ENCODE peak calls at places on chromosomes 1 and 21, in nine cellular contexts. One of them, this sample, is unnamed.
A peak's percentile ranks its signal among the peaks of the same experiment; 100 is the strongest.

GRCh38 chr1:186960866-186961265 is 132.1 kb downstream of the PLA2G4A start:
- DNase-seq in upper lobe of right lung: no peak
- DNase-seq in A673: no peak
- DNase-seq in adrenal gland: no peak
- DNase-seq in psoas muscle: no peak
- DNase-seq in breast epithelium: no peak
- DNase-seq in PC-9: no peak
- DNase-seq in thyroid gland: no peak
- DNase-seq in CD8-positive, alpha-beta memory T cell: no peak
- DNase-seq in this sample: no peak

GRCh38 chr1:99756598-99756997 is 9.8 kb downstream of the FRRS1 start:
- DNase-seq in upper lobe of right lung: no peak
- DNase-seq in A673: no peak
- DNase-seq in adrenal gland: no peak
- DNase-seq in psoas muscle: no peak
- DNase-seq in breast epithelium: no peak
- DNase-seq in PC-9: no peak
- DNase-seq in thyroid gland: no peak
- DNase-seq in CD8-positive, alpha-beta memory T cell: no peak
- DNase-seq in this sample: no peak

GRCh38 chr1:63883494-63884235 is 109.8 kb downstream of the ROR1 start:
- DNase-seq in upper lobe of right lung: no peak
- DNase-seq in A673: no peak
- DNase-seq in adrenal gland: no peak
- DNase-seq in psoas muscle: no peak
- DNase-seq in breast epithelium: no peak
- DNase-seq in PC-9: peak; percentile 43
- DNase-seq in thyroid gland: no peak
- DNase-seq in CD8-positive, alpha-beta memory T cell: no peak
- DNase-seq in this sample: no peak

GRCh38 chr1:90721210-90722194 is 4.4 kb upstream of the BARHL2 start:
- DNase-seq in upper lobe of right lung: peak; percentile 75
- DNase-seq in A673: peak; percentile 96
- DNase-seq in adrenal gland: peak; percentile 62
- DNase-seq in psoas muscle: no peak
- DNase-seq in breast epithelium: no peak
- DNase-seq in PC-9: peak; percentile 71
- DNase-seq in thyroid gland: peak; percentile 36
- DNase-seq in CD8-positive, alpha-beta memory T cell: peak; percentile 35
- DNase-seq in this sample: no peak

GRCh38 chr1:231040800-231041704 is 998 bp upstream of the FAM89A start:
- DNase-seq in upper lobe of right lung: peak; percentile 69
- DNase-seq in A673: peak; percentile 28
- DNase-seq in adrenal gland: no peak
- DNase-seq in psoas muscle: peak; percentile 54
- DNase-seq in breast epithelium: peak; percentile 52
- DNase-seq in PC-9: no peak
- DNase-seq in thyroid gland: peak; percentile 42
- DNase-seq in CD8-positive, alpha-beta memory T cell: no peak
- DNase-seq in this sample: no peak

GRCh38 chr1:27527857-27528700 is 38.1 kb upstream of the WASF2 start:
- DNase-seq in upper lobe of right lung: peak; percentile 86
- DNase-seq in A673: no peak
- DNase-seq in adrenal gland: peak; percentile 60
- DNase-seq in psoas muscle: no peak
- DNase-seq in breast epithelium: no peak
- DNase-seq in PC-9: peak; percentile 48
- DNase-seq in thyroid gland: peak; percentile 94
- DNase-seq in CD8-positive, alpha-beta memory T cell: no peak
- DNase-seq in this sample: no peak

GRCh38 chr21:43818685-43819084 is 29.3 kb downstream of the RRP1 start:
- DNase-seq in upper lobe of right lung: no peak
- DNase-seq in A673: no peak
- DNase-seq in adrenal gland: no peak
- DNase-seq in psoas muscle: no peak
- DNase-seq in breast epithelium: no peak
- DNase-seq in PC-9: no peak
- DNase-seq in thyroid gland: no peak
- DNase-seq in CD8-positive, alpha-beta memory T cell: no peak
- DNase-seq in this sample: no peak

GRCh38 chr1:157006676-157007075 is 38.9 kb downstream of the ARHGEF11 start:
- DNase-seq in upper lobe of right lung: no peak
- DNase-seq in A673: no peak
- DNase-seq in adrenal gland: no peak
- DNase-seq in psoas muscle: no peak
- DNase-seq in breast epithelium: no peak
- DNase-seq in PC-9: no peak
- DNase-seq in thyroid gland: peak; percentile 41
- DNase-seq in CD8-positive, alpha-beta memory T cell: no peak
- DNase-seq in this sample: no peak

GRCh38 chr21:33025106-33025470 is 647 bp upstream of the OLIG2 start:
- DNase-seq in upper lobe of right lung: no peak
- DNase-seq in A673: no peak
- DNase-seq in adrenal gland: no peak
- DNase-seq in psoas muscle: no peak
- DNase-seq in breast epithelium: no peak
- DNase-seq in PC-9: no peak
- DNase-seq in thyroid gland: no peak
- DNase-seq in CD8-positive, alpha-beta memory T cell: no peak
- DNase-seq in this sample: no peak

GRCh38 chr21:33026299-33026858 is 644 bp downstream of the OLIG2 start:
- DNase-seq in upper lobe of right lung: no peak
- DNase-seq in A673: no peak
- DNase-seq in adrenal gland: no peak
- DNase-seq in psoas muscle: no peak
- DNase-seq in breast epithelium: no peak
- DNase-seq in PC-9: no peak
- DNase-seq in thyroid gland: no peak
- DNase-seq in CD8-positive, alpha-beta memory T cell: no peak
- DNase-seq in this sample: no peak

GRCh38 chr21:33026878-33027400 is 1.2 kb downstream of the OLIG2 start:
- DNase-seq in upper lobe of right lung: no peak
- DNase-seq in A673: no peak
- DNase-seq in adrenal gland: no peak
- DNase-seq in psoas muscle: no peak
- DNase-seq in breast epithelium: no peak
- DNase-seq in PC-9: no peak
- DNase-seq in thyroid gland: no peak
- DNase-seq in CD8-positive, alpha-beta memory T cell: no peak
- DNase-seq in this sample: no peak

GRCh38 chr21:33024278-33025103 is 1.2 kb upstream of the OLIG2 start:
- DNase-seq in upper lobe of right lung: no peak
- DNase-seq in A673: no peak
- DNase-seq in adrenal gland: no peak
- DNase-seq in psoas muscle: no peak
- DNase-seq in breast epithelium: no peak
- DNase-seq in PC-9: no peak
- DNase-seq in thyroid gland: no peak
- DNase-seq in CD8-positive, alpha-beta memory T cell: no peak
- DNase-seq in this sample: no peak

GRCh38 chr21:33025471-33026298 is at the start of gene OLIG2:
- DNase-seq in upper lobe of right lung: no peak
- DNase-seq in A673: peak; percentile 51
- DNase-seq in adrenal gland: no peak
- DNase-seq in psoas muscle: no peak
- DNase-seq in breast epithelium: no peak
- DNase-seq in PC-9: no peak
- DNase-seq in thyroid gland: no peak
- DNase-seq in CD8-positive, alpha-beta memory T cell: no peak
- DNase-seq in this sample: no peak
- H3K4me3 ChIP-seq in upper lobe of right lung: no peak within 1 kb of the TSS
- H3K4me3 ChIP-seq in A673: no peak within 1 kb of the TSS
- H3K4me3 ChIP-seq in adrenal gland: no peak within 1 kb of the TSS
- H3K4me3 ChIP-seq in psoas muscle: peak within 1 kb of the TSS; percentile 32
- H3K4me3 ChIP-seq in breast epithelium: no peak within 1 kb of the TSS
- H3K4me3 ChIP-seq in PC-9: no peak within 1 kb of the TSS
- H3K4me3 ChIP-seq in thyroid gland: no peak within 1 kb of the TSS
- H3K4me3 ChIP-seq in CD8-positive, alpha-beta memory T cell: no peak within 1 kb of the TSS
- H3K4me3 ChIP-seq in this sample: peak within 1 kb of the TSS; percentile 44

GRCh38 chr1:154353966-154354365 is 28.6 kb downstream of the ATP8B2 start:
- DNase-seq in upper lobe of right lung: no peak
- DNase-seq in A673: no peak
- DNase-seq in adrenal gland: no peak
- DNase-seq in psoas muscle: no peak
- DNase-seq in breast epithelium: no peak
- DNase-seq in PC-9: no peak
- DNase-seq in thyroid gland: no peak
- DNase-seq in CD8-positive, alpha-beta memory T cell: no peak
- DNase-seq in this sample: no peak

GRCh38 chr1:154353460-154353904 is 28.2 kb downstream of the ATP8B2 start:
- DNase-seq in upper lobe of right lung: no peak
- DNase-seq in A673: peak; percentile 33
- DNase-seq in adrenal gland: peak; percentile 66
- DNase-seq in psoas muscle: no peak
- DNase-seq in breast epithelium: no peak
- DNase-seq in PC-9: peak; percentile 45
- DNase-seq in thyroid gland: no peak
- DNase-seq in CD8-positive, alpha-beta memory T cell: no peak
- DNase-seq in this sample: no peak

GRCh38 chr1:154351363-154352068 is 26.2 kb downstream of the ATP8B2 start:
- DNase-seq in upper lobe of right lung: no peak
- DNase-seq in A673: no peak
- DNase-seq in adrenal gland: no peak
- DNase-seq in psoas muscle: no peak
- DNase-seq in breast epithelium: no peak
- DNase-seq in PC-9: no peak
- DNase-seq in thyroid gland: no peak
- DNase-seq in CD8-positive, alpha-beta memory T cell: no peak
- DNase-seq in this sample: no peak

GRCh38 chr1:154352245-154352580 is 26.9 kb downstream of the ATP8B2 start:
- DNase-seq in upper lobe of right lung: no peak
- DNase-seq in A673: peak; percentile 12
- DNase-seq in adrenal gland: no peak
- DNase-seq in psoas muscle: no peak
- DNase-seq in breast epithelium: no peak
- DNase-seq in PC-9: no peak
- DNase-seq in thyroid gland: no peak
- DNase-seq in CD8-positive, alpha-beta memory T cell: no peak
- DNase-seq in this sample: no peak

DNA sequence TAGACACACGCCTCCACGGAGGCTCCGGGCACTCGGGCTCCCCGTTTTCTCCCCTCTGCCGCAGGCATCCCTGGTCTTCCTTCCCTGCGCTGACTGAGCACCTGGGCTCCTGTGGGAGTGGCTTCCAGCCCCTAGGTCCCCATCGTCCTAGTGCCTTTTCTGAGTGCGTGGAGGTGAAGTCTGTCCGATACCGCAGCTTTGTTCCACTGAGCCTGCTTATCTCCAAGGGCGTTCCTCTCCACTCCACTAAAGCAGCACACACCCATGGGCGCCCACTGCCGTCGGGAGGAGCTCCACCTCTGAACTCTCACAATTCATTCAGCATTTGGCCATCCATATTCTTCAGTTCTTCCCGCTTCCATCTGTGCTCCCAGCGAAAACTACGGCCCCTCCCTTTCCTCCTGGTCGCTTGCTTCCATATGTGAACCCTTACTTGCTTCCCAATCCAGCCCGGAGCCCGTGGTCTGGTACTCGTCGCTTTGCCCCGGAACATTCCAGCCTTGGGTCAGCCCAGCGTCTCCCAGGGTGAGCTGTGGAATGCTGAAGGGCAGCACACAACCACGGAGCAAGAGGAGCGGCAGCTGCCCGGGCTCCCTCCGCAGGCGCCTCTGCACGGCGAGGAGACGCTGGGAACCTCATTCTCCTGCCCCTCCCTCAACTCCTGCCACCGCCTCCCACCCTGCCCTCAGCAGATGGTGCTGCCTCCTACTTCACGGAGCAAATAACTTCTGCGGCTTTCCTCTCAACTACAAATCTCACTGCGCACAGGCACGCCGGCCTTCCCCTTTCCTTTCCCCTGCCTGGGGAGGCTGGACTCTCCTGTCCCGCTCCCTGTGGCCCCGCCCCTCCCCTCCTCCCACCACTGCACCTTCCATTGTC is 27.5 kb downstream of the ATP8B2 start:
- DNase-seq in upper lobe of right lung: peak; percentile 83
- DNase-seq in A673: peak; percentile 56
- DNase-seq in adrenal gland: peak; percentile 72
- DNase-seq in psoas muscle: no peak
- DNase-seq in breast epithelium: peak; percentile 57
- DNase-seq in PC-9: no peak
- DNase-seq in thyroid gland: peak; percentile 68
- DNase-seq in CD8-positive, alpha-beta memory T cell: no peak
- DNase-seq in this sample: no peak
- H3K27ac ChIP-seq in upper lobe of right lung: peak overlapping the region; percentile 77
- H3K27ac ChIP-seq in A673: no peak overlapping the region
- H3K27ac ChIP-seq in adrenal gland: peak overlapping the region; percentile 69
- H3K27ac ChIP-seq in psoas muscle: no peak overlapping the region
- H3K27ac ChIP-seq in breast epithelium: peak overlapping the region; percentile 52
- H3K27ac ChIP-seq in PC-9: no peak overlapping the region
- H3K27ac ChIP-seq in thyroid gland: no peak overlapping the region
- H3K27ac ChIP-seq in CD8-positive, alpha-beta memory T cell: peak overlapping the region; percentile 45
- H3K27ac ChIP-seq in this sample: peak overlapping the region; percentile 37

DNA sequence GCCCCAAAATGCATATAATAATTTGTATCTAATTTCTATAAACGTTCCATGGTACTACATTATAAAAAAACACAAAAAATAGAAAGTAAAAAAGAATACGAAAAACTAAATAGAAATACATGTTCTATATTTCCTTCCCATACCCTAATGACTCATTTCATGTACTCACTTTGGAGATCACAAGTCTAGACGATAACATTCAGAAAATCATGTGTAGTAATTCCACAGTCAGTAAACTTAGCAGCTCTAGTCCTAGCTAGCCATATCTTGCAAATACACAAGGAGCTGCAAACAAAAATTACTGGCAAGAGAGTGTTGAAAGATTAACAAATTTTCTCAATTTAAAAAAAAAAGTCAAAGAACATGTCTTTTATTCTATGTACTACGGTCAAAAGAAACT is 1.4 kb downstream of the GOLPH3L start:
- DNase-seq in upper lobe of right lung: no peak
- DNase-seq in A673: no peak
- DNase-seq in adrenal gland: no peak
- DNase-seq in psoas muscle: no peak
- DNase-seq in breast epithelium: no peak
- DNase-seq in PC-9: no peak
- DNase-seq in thyroid gland: no peak
- DNase-seq in CD8-positive, alpha-beta memory T cell: no peak
- DNase-seq in this sample: no peak
- H3K4me3 ChIP-seq in upper lobe of right lung: peak overlapping the region; percentile 69
- H3K4me3 ChIP-seq in A673: no peak overlapping the region
- H3K4me3 ChIP-seq in adrenal gland: no peak overlapping the region
- H3K4me3 ChIP-seq in psoas muscle: peak overlapping the region; percentile 82
- H3K4me3 ChIP-seq in breast epithelium: no peak overlapping the region
- H3K4me3 ChIP-seq in PC-9: peak overlapping the region; percentile 83
- H3K4me3 ChIP-seq in thyroid gland: no peak overlapping the region
- H3K4me3 ChIP-seq in CD8-positive, alpha-beta memory T cell: no peak overlapping the region
- H3K4me3 ChIP-seq in this sample: no peak overlapping the region

DNA sequence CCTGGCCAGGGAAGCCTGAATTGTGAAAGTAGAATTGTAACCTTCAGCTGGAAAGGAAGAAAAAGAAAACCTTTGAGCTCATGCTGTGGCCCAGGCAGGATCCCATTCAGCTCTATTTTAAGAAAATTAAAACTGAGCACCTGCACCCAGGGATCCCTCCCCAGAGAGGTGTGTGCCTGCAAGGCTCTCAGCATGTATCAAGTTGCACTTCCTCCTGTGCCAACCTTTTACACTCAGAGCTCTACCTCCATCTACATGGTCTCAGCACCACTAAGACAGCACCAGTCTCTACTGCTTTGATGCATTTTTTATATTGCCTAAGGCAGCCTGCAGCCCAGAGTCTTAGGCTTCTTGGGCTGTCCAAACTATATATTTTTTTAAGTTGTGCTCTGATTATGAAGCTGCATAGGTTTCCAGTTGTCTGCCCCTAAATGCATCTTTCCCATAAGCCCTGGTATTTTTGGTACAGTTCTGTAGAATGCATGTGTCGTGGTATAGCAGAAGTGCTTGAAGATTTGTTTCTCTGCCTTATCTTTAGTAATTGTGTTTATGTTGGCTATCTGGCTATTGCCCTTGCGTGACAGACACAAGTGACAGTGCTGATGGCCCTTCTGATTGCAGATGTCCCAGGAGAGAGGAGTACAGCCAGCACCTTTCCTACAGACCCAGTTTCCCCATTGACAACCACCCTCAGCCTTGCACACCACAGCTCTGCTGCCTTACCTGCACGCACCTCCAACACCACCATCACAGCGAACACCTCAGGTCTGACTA is 63.1 kb downstream of the PTPRC start:
- DNase-seq in upper lobe of right lung: no peak
- DNase-seq in A673: no peak
- DNase-seq in adrenal gland: no peak
- DNase-seq in psoas muscle: no peak
- DNase-seq in breast epithelium: no peak
- DNase-seq in PC-9: no peak
- DNase-seq in thyroid gland: no peak
- DNase-seq in CD8-positive, alpha-beta memory T cell: no peak
- DNase-seq in this sample: no peak
- H3K27ac ChIP-seq in upper lobe of right lung: no peak overlapping the region
- H3K27ac ChIP-seq in A673: no peak overlapping the region
- H3K27ac ChIP-seq in adrenal gland: no peak overlapping the region
- H3K27ac ChIP-seq in psoas muscle: no peak overlapping the region
- H3K27ac ChIP-seq in breast epithelium: no peak overlapping the region
- H3K27ac ChIP-seq in PC-9: no peak overlapping the region
- H3K27ac ChIP-seq in thyroid gland: no peak overlapping the region
- H3K27ac ChIP-seq in CD8-positive, alpha-beta memory T cell: no peak overlapping the region
- H3K27ac ChIP-seq in this sample: no peak overlapping the region

This sample was measured in thoracic aorta.